ENCODE peak calls at places on chromosomes 1 and 21, in four cellular contexts. V, R, M and E are unnamed samples.

GRCh38 chr1:236401698-236402097 is 7.6 kb downstream of the EDARADD start:
- DNase-seq in V (no peak), R (no peak), M (no peak), E (no peak)

GRCh38 chr21:30268608-30269197 is 14.0 kb downstream of the KRTAP24-1 start:
- DNase-seq in V (no peak), R (no peak), M (no peak), E (no peak)

GRCh38 chr1:1132928-1133750 is 17.2 kb upstream of the C1orf159 start:
- DNase-seq in V (no peak), R (no peak), M (peak; percentile 39), E (no peak)

GRCh38 chr1:238690415-238690814 is 696.0 kb upstream of the CHRM3 start:
- DNase-seq in V (no peak), R (no peak), M (peak; percentile 35), E (no peak)

GRCh38 chr1:26848947-26849774 is 13.8 kb upstream of the SFN start:
- DNase-seq in V (no peak), R (peak; percentile 76), M (peak; percentile 90), E (peak; percentile 91)

GRCh38 chr1:170692866-170693575 is 29.1 kb downstream of the PRRX1 start:
- DNase-seq in V (no peak), R (no peak), M (peak; percentile 91), E (peak; percentile 38)

GRCh38 chr1:109383087-109383779 is 14.5 kb downstream of the SORT1 start:
- DNase-seq in V (no peak), R (no peak), M (no peak), E (no peak)

GRCh38 chr1:23555949-23556640 is 3.2 kb downstream of the ID3 start:
- DNase-seq in V (no peak), R (peak; percentile 80), M (peak; percentile 86), E (peak; percentile 88)

GRCh38 chr1:147225193-147225730 is at the start of gene FMO5:
- DNase-seq in V (peak; percentile 57), R (peak; percentile 84), M (peak; percentile 57), E (no peak)
- TF ChIP-seq CTCF in V (peak; percentile 55), R (peak; percentile 36), M (peak; percentile 6), E (no peak)

GRCh38 chr1:41023279-41023990 is 1.9 kb upstream of the SLFNL1 start:
- DNase-seq in V (no peak), R (peak; percentile 57), M (no peak), E (peak; percentile 16)

GRCh38 chr1:41028034-41028642 is 6.6 kb upstream of the SLFNL1 start:
- DNase-seq in V (no peak), R (peak; percentile 45), M (no peak), E (no peak)

GRCh38 chr1:41025979-41026819 is 4.7 kb upstream of the SLFNL1 start:
- DNase-seq in V (no peak), R (peak; percentile 27), M (no peak), E (no peak)

GRCh38 chr1:41022424-41022823 is 899 bp upstream of the SLFNL1 start:
- DNase-seq in V (no peak), R (peak; percentile 41), M (no peak), E (no peak)

DNA sequence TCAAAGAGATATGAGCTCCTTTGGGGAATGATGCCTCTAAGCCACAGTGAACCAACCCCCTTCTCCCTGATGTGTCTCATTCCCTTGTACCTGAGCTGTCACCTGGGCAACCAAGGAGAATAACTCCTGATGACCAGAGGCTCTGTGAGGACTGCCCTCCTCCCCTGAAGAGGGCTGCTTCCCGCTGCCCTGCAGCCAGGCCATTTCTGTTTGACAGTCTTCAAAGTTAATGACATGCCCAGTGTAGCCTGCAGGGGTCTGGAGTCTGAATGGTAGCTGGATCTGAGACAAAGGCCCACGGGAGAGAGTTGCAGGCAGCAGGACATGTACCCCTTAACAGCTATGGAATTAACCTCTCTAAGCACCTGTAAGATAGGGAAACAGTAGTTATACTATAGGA is 3.4 kb upstream of the SLFNL1 start:
- DNase-seq in V (no peak), R (peak; percentile 39), M (no peak), E (no peak)
- TF ChIP-seq CTCF in V (no peak), R (no peak), M (no peak), E (peak; percentile 16)

DNA sequence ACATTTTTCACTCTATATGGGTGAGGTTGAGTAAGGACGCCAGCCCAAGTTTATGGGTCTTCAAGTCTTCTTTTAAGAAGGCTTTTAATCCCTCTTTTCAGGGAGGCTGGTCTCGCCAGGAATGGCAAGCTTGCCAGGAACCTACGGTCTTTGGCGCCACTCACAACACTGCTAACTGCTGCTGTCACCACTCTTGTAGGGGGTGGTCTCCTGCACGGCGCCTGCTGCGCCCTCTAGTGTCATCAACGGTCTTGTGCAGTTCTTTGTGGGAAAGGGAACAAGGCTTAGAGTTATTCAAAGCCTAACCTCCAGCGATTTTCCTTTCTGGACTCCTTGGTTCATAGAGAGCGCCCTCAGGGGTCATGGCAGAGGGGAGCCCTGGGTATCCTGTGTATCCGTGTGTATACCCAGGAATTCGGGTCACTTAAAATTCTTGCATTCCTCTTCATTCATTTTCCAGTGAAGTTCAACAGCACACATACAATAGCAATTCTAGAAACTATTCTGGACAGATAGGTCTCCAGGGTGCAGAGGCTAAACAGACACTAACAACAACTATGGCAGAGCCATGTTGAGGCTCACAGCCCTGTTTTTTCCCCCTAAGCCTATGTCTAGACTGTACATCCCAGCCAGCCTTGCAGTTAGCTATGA is 392.8 kb upstream of the CAMK1G start:
- DNase-seq in V (no peak), R (no peak), M (no peak), E (peak; percentile 11)
- TF ChIP-seq CTCF in V (no peak), R (peak; percentile 58), M (peak; percentile 32), E (peak; percentile 85)

GRCh38 chr21:23743821-23744220 is 1863.5 kb downstream of the MRPL39 start:
- DNase-seq in V (no peak), R (no peak), M (no peak), E (no peak)

GRCh38 chr21:23740463-23740862 is 1866.8 kb downstream of the MRPL39 start:
- DNase-seq in V (no peak), R (no peak), M (no peak), E (no peak)
- TF ChIP-seq CTCF in V (no peak), R (no peak), M (no peak), E (no peak)

GRCh38 chr1:167342846-167343245 is 122.2 kb downstream of the POU2F1 start:
- DNase-seq in V (no peak), R (no peak), M (no peak), E (no peak)
- TF ChIP-seq CTCF in V (no peak), R (no peak), M (no peak), E (peak; percentile 28)